ENCODE peak calls at places on chromosomes 13 and 19, in six cellular contexts. W is H9, Z is IMR-90, M is H1, A is mesenchymal stem cell, E is trophoblast cell. B is an unnamed sample.

GRCh38 chr13:62357887-62358645 is 942.4 kb upstream of the PCDH20 start:
- DNase-seq in E (peak; percentile 6), W (peak; percentile 82), M (peak; percentile 39), A (peak; percentile 73), Z (peak; percentile 71), B (peak; percentile 77)

GRCh38 chr13:46097015-46097414 is 7.8 kb downstream of the CPB2 start:
- DNase-seq in W (no peak), M (no peak), Z (no peak), A (peak; percentile 14), E (no peak), B (no peak)

GRCh38 chr19:13099073-13099999 is 3.3 kb downstream of the LYL1 start:
- DNase-seq in M (no peak), E (no peak), W (peak; percentile 78), Z (no peak), A (no peak), B (no peak)

GRCh38 chr13:21344662-21345176 is 114.4 kb downstream of the ZDHHC20 start:
- DNase-seq in A (no peak), W (no peak), M (no peak), E (no peak), Z (no peak), B (no peak)

GRCh38 chr13:109028626-109029025 is 399.2 kb downstream of the MYO16 start:
- DNase-seq in Z (no peak), W (no peak), E (peak; percentile 53), A (no peak), M (no peak), B (no peak)

GRCh38 chr13:25971499-25972145 is 80.2 kb downstream of the SHISA2 start:
- DNase-seq in E (no peak), M (no peak), Z (no peak), A (no peak), W (no peak), B (no peak)

GRCh38 chr19:56837492-56837891 is 3.0 kb downstream of the PEG3 start:
- DNase-seq in Z (no peak), A (no peak), E (peak; percentile 59), M (no peak), W (no peak), B (no peak)

GRCh38 chr19:29371766-29372415 is 153.9 kb upstream of the VSTM2B start:
- DNase-seq in Z (no peak), M (no peak), E (no peak), W (peak; percentile 22), A (no peak), B (no peak)

GRCh38 chr19:33522371-33522662 is 726 bp upstream of the PEPD start:
- DNase-seq in E (no peak), W (no peak), M (no peak), A (no peak), Z (no peak), B (no peak)

GRCh38 chr19:55230780-55231179 is 2.2 kb upstream of the TMEM86B start:
- DNase-seq in Z (no peak), A (no peak), M (no peak), W (no peak), E (no peak), B (no peak)

GRCh38 chr19:11539495-11540365 is 1.1 kb downstream of the CNN1 start:
- DNase-seq in A (peak; percentile 54), E (no peak), M (no peak), W (no peak), Z (peak; percentile 22), B (no peak)

GRCh38 chr13:97028441-97029299 is 34.4 kb upstream of the OXGR1 start:
- DNase-seq in W (peak; percentile 37), Z (peak; percentile 40), E (peak; percentile 73), A (peak; percentile 58), M (no peak), B (peak; percentile 59)

GRCh38 chr13:33642374-33643065 is 175.4 kb upstream of the RFC3 start:
- DNase-seq in M (no peak), E (peak; percentile 67), Z (peak; percentile 72), W (no peak), A (peak; percentile 96), B (no peak)

GRCh38 chr13:94112227-94112626 is 367.3 kb downstream of the DCT start:
- DNase-seq in A (peak; percentile 64), M (no peak), Z (peak; percentile 98), W (no peak), E (no peak), B (no peak)

GRCh38 chr19:56245062-56245740 is 27.3 kb upstream of the EDDM13 start:
- DNase-seq in Z (peak; percentile 33), W (no peak), A (no peak), M (no peak), E (no peak), B (no peak)

GRCh38 chr13:96052655-96053002 is 572 bp downstream of the UGGT2 start:
- DNase-seq in M (no peak), E (peak; percentile 3), Z (peak; percentile 83), A (peak; percentile 88), W (no peak), B (no peak)

GRCh38 chr19:8355631-8356402 is 8.1 kb upstream of the ANGPTL4 start:
- DNase-seq in M (no peak), A (peak; percentile 100), Z (peak; percentile 98), E (peak; percentile 70), W (no peak), B (no peak)

GRCh38 chr13:27665333-27665732 is 43.6 kb downstream of the POLR1D start:
- DNase-seq in Z (peak; percentile 20), M (no peak), E (no peak), W (no peak), A (no peak), B (no peak)

GRCh38 chr19:45489216-45489855 is 7.5 kb downstream of the RTN2 start:
- DNase-seq in W (no peak), Z (no peak), M (no peak), A (no peak), E (no peak), B (no peak)

GRCh38 chr19:45495178-45495577 is 1.7 kb downstream of the RTN2 start:
- DNase-seq in E (no peak), Z (no peak), A (no peak), W (no peak), M (no peak), B (no peak)

GRCh38 chr19:45494261-45494916 is 2.5 kb downstream of the RTN2 start:
- DNase-seq in M (no peak), E (no peak), A (no peak), Z (no peak), W (no peak), B (no peak)

GRCh38 chr19:45492627-45493470 is 4.0 kb downstream of the RTN2 start:
- DNase-seq in A (peak; percentile 90), E (peak; percentile 63), Z (peak; percentile 80), W (peak; percentile 94), M (no peak), B (no peak)

DNA sequence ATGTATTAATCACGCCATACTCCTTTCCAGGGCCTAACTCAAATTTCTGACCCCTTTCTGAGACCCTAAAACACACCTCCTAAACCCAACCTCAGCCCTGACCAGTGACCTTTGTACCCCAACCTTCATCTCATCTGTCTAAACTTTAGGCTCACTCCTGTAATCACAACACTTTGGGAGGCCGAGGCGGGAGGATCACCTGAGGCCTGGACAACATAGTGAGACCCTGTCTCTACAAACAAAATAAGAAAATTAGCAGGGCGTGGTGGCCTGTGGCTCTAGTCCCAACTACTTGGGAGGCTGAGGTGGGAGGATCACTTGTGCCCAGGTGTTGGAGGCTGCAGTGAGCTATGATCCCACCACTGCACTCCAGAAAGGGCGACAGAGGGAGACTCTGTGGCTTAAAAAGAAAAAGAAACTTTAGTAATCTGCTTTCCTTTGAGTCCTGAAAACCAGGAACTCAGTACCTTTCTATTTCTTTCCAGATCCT is 4.7 kb downstream of the RTN2 start:
- DNase-seq in E (no peak), W (no peak), M (no peak), Z (no peak), A (no peak), B (no peak)
- H3K14ac ChIP-seq in E (no peak overlapping the region), W (no peak overlapping the region), M (no peak overlapping the region), Z (no peak overlapping the region), A (no peak overlapping the region), B (no peak overlapping the region)

DNA sequence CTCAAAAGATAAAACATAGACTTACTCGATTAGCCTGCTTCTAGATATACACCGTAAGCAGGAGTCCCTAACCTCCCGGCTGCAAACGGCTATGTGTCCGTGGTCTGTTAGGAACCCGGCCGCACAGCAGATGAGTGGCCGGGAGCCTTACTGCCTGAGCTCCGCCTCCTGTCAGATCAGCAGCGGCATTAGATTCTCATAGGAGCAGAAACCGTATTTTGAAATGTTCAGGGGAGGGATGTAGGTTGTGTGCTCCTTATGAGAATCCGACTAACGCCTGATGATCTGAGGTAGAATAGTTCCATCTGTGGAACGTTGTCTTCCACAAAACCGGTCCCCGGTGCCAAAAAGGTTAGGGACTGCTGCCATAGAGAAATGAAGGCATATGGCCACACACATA is 1491.9 kb downstream of the SLITRK5 start:
- DNase-seq in A (no peak), W (no peak), M (no peak), Z (no peak), E (peak; percentile 69), B (no peak)
- H2BK120ac ChIP-seq in A (no peak overlapping the region), W (no peak overlapping the region), M (no peak overlapping the region), Z (no peak overlapping the region), E (no peak overlapping the region), B (no peak overlapping the region)

DNA sequence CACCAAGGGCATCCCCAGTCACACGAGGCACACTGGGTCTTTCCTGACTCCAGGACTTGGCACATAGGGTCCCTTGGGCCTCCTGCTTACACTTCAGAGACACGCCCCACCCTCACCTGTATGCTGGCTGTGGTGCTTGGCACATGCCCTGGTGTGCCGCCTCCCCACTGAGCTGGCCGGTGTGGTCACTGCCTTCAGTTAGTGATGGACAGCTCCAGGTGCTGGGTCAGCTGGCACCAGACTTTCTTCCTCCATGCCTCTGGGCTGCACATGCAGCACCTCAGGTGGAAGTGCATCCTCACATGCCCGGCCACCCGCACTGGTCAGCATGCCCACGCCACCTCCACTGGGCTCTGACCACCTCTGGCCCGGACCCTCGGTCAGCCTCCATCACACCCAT is 52.9 kb downstream of the KLF2 start:
- DNase-seq in Z (no peak), M (no peak), E (no peak), A (no peak), W (peak; percentile 20), B (no peak)
- H3K4me1 ChIP-seq in Z (peaks cover 10% of the 10 kb centered on the region), M (no peaks in the 10 kb centered on the region), E (no peaks in the 10 kb centered on the region), A (peaks cover 29% of the 10 kb centered on the region), W (no peaks in the 10 kb centered on the region), B (no peaks in the 10 kb centered on the region)

GRCh38 chr19:40367577-40368434 is 19.3 kb downstream of the PLD3 start:
- DNase-seq in E (no peak), A (no peak), W (no peak), Z (no peak), M (no peak), B (no peak)

GRCh38 chr19:40370997-40371801 is 18.8 kb downstream of the HIPK4 start:
- DNase-seq in E (no peak), Z (no peak), W (no peak), M (no peak), A (no peak), B (no peak)

GRCh38 chr19:40366697-40367561 is 18.4 kb downstream of the PLD3 start:
- DNase-seq in W (peak; percentile 77), A (peak; percentile 87), Z (peak; percentile 24), M (peak; percentile 44), E (no peak), B (peak; percentile 58)

GRCh38 chr19:40371802-40372122 is 18.2 kb downstream of the HIPK4 start:
- DNase-seq in Z (no peak), A (no peak), E (no peak), W (no peak), M (no peak), B (no peak)

DNA sequence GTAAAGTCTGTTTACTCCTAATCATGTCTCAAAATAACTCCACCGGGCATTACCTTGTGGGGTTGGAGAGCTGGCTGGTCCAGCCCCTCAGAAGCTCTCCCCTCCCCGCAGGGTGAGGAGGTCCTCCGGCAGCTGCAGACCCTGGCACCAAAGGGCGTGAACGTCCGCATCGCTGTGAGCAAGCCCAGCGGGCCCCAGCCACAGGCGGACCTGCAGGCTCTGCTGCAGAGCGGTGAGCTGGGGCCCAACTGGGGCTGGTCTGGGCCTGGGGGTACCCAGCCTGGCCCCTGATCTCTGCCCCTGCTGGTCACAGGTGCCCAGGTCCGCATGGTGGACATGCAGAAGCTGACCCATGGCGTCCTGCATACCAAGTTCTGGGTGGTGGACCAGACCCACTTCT is 20.2 kb downstream of the HIPK4 start:
- DNase-seq in W (no peak), M (no peak), E (no peak), A (no peak), Z (no peak), B (no peak)
- H3K14ac ChIP-seq in W (no peak overlapping the region), M (no peak overlapping the region), E (no peak overlapping the region), A (no peak overlapping the region), Z (no peak overlapping the region), B (no peak overlapping the region)